ENCODE peak calls at places on chromosomes 6 and 20, in ten cellular contexts. S is activated naive CD4-positive, alpha-beta T cell; Y is fibroblast of lung; G is naive thymus-derived CD4-positive, alpha-beta T cell; N is retina; U is stimulated activated CD4-positive, alpha-beta T cell treated with anti-CD3 and anti-CD28 coated beads, Interleukin-1b, Interleukin-23, amount 100 ng/mL, for 1 hour; B is NCI-H2081; E is NCI-H774; F is activated T-helper 1 cell treated with anti-CD3 and anti-CD28 coated beads, Interleukin-2, amount 50 U/mL, for 16 hours; V is T-helper 22 cell. A is an unnamed sample.

GRCh38 chr6:29589423-29590048 is 4.6 kb downstream of the OR2H2 start:
- DNase-seq in S (peak; percentile 7), Y (peak; percentile 54), G (peak; percentile 62), N (peak; percentile 68), U (no peak), B (peak; percentile 35), E (no peak), F (peak; percentile 15), V (peak; percentile 4), A (no peak)

GRCh38 chr20:58228103-58228483 is 360 bp downstream of the ANKRD60 start:
- DNase-seq in S (no peak), Y (peak; percentile 19), G (no peak), N (peak; percentile 64), U (no peak), B (no peak), E (no peak), F (no peak), V (no peak), A (no peak)

GRCh38 chr6:150527100-150527499 is 72.6 kb upstream of the PLEKHG1 start:
- DNase-seq in S (no peak), Y (peak; percentile 38), G (no peak), N (no peak), U (no peak), B (no peak), E (no peak), F (no peak), V (no peak), A (no peak)

GRCh38 chr6:6058054-6058444 is 51.3 kb upstream of the NRN1 start:
- DNase-seq in S (no peak), Y (no peak), G (no peak), N (peak; percentile 5), U (no peak), B (no peak), E (no peak), F (no peak), V (no peak), A (no peak)

GRCh38 chr6:132932566-132932965 is 118.2 kb downstream of the RPS12 start:
- DNase-seq in S (no peak), Y (no peak), G (no peak), N (no peak), U (no peak), B (no peak), E (no peak), F (no peak), V (no peak), A (no peak)

GRCh38 chr6:77072694-77073409 is 390.4 kb downstream of the HTR1B start:
- DNase-seq in S (no peak), Y (no peak), G (no peak), N (no peak), U (no peak), B (no peak), E (no peak), F (no peak), V (no peak), A (no peak)

GRCh38 chr20:20614391-20614790 is 98.1 kb downstream of the RALGAPA2 start:
- DNase-seq in S (no peak), Y (no peak), G (no peak), N (no peak), U (no peak), B (no peak), E (no peak), F (no peak), V (no peak), A (no peak)

GRCh38 chr20:50163570-50164317 is 10.2 kb upstream of the PEDS1 start:
- DNase-seq in S (no peak), Y (peak; percentile 36), G (no peak), N (peak; percentile 19), U (no peak), B (no peak), E (no peak), F (no peak), V (no peak), A (no peak)

GRCh38 chr6:170172406-170172805 is 118.5 kb downstream of the DLL1 start:
- DNase-seq in S (no peak), Y (no peak), G (no peak), N (no peak), U (no peak), B (no peak), E (no peak), F (no peak), V (no peak), A (no peak)

GRCh38 chr6:116633685-116634084 is 17.4 kb downstream of the RSPH4A start:
- DNase-seq in S (no peak), Y (no peak), G (no peak), N (no peak), U (no peak), B (no peak), E (peak; percentile 35), F (no peak), V (no peak), A (no peak)

GRCh38 chr20:60206259-60206658 is 248.0 kb downstream of the CDH26 start:
- DNase-seq in S (no peak), Y (peak; percentile 52), G (no peak), N (peak; percentile 60), U (no peak), B (no peak), E (peak; percentile 4), F (no peak), V (no peak), A (peak; percentile 63)

GRCh38 chr6:63814459-63814858 is 178.9 kb downstream of the PHF3 start:
- DNase-seq in S (no peak), Y (no peak), G (no peak), N (no peak), U (no peak), B (no peak), E (no peak), F (no peak), V (no peak), A (no peak)

GRCh38 chr20:37920679-37921322 is 17.9 kb downstream of the VSTM2L start:
- DNase-seq in S (no peak), Y (no peak), G (no peak), N (no peak), U (no peak), B (no peak), E (no peak), F (no peak), V (no peak), A (no peak)

GRCh38 chr6:112232845-112233256 is 21.5 kb downstream of the LAMA4 start:
- DNase-seq in S (no peak), Y (peak; percentile 91), G (no peak), N (no peak), U (no peak), B (no peak), E (no peak), F (no peak), V (no peak), A (no peak)

GRCh38 chr20:47334022-47334551 is 22.4 kb downstream of the ZMYND8 start:
- DNase-seq in S (no peak), Y (peak; percentile 97), G (no peak), N (no peak), U (no peak), B (no peak), E (peak; percentile 25), F (no peak), V (no peak), A (no peak)

GRCh38 chr6:11271637-11272036 is 39.2 kb upstream of the NEDD9 start:
- DNase-seq in S (no peak), Y (peak; percentile 88), G (no peak), N (no peak), U (no peak), B (no peak), E (no peak), F (no peak), V (no peak), A (no peak)

GRCh38 chr6:56244528-56245253 is 2.7 kb downstream of the COL21A1 start:
- DNase-seq in S (no peak), Y (no peak), G (no peak), N (no peak), U (no peak), B (no peak), E (no peak), F (no peak), V (no peak), A (no peak)

GRCh38 chr6:57207141-57207540 is 15.0 kb downstream of the RAB23 start:
- DNase-seq in S (no peak), Y (peak; percentile 45), G (no peak), N (no peak), U (no peak), B (no peak), E (no peak), F (no peak), V (no peak), A (no peak)

GRCh38 chr6:114157848-114158247 is 185.0 kb downstream of the HS3ST5 start:
- DNase-seq in S (no peak), Y (no peak), G (no peak), N (peak; percentile 16), U (no peak), B (no peak), E (no peak), F (no peak), V (no peak), A (no peak)

GRCh38 chr6:20629509-20629908 is 95.3 kb downstream of the CDKAL1 start:
- DNase-seq in S (no peak), Y (no peak), G (no peak), N (no peak), U (no peak), B (no peak), E (no peak), F (no peak), V (no peak), A (no peak)

GRCh38 chr20:16520154-16520553 is 53.1 kb downstream of the KIF16B start:
- DNase-seq in S (no peak), Y (no peak), G (no peak), N (no peak), U (no peak), B (no peak), E (no peak), F (no peak), V (no peak), A (no peak)

GRCh38 chr6:163645560-163645959 is 231.0 kb downstream of the QKI start:
- DNase-seq in S (no peak), Y (no peak), G (no peak), N (no peak), U (no peak), B (no peak), E (no peak), F (no peak), V (no peak), A (no peak)

GRCh38 chr6:53492860-53493634 is 51.9 kb downstream of the GCLC start:
- DNase-seq in S (no peak), Y (peak; percentile 77), G (peak; percentile 65), N (peak; percentile 44), U (no peak), B (peak; percentile 47), E (peak; percentile 29), F (no peak), V (no peak), A (peak; percentile 47)

GRCh38 chr6:118100763-118101162 is 193.7 kb downstream of the SLC35F1 start:
- DNase-seq in S (no peak), Y (no peak), G (no peak), N (no peak), U (no peak), B (no peak), E (no peak), F (no peak), V (no peak), A (no peak)

GRCh38 chr20:9329356-9330092 is 184.9 kb upstream of the LAMP5 start:
- DNase-seq in S (no peak), Y (no peak), G (no peak), N (no peak), U (no peak), B (no peak), E (no peak), F (no peak), V (no peak), A (no peak)

GRCh38 chr6:79167931-79168694 is 66.4 kb downstream of the HMGN3 start:
- DNase-seq in S (no peak), Y (peak; percentile 27), G (no peak), N (no peak), U (no peak), B (no peak), E (no peak), F (no peak), V (no peak), A (no peak)

GRCh38 chr6:118400098-118400497 is 148.0 kb upstream of the PLN start:
- DNase-seq in S (no peak), Y (no peak), G (no peak), N (no peak), U (no peak), B (no peak), E (no peak), F (no peak), V (no peak), A (no peak)

A was measured in COR-L47.